ENCODE peak calls at places on chromosomes 3 and 15, in four cellular contexts. K is BE2C, F is foreskin fibroblast, N is colonic mucosa. C is an unnamed sample.

GRCh38 chr3:55488398-55489055 is 1.4 kb upstream of the WNT5A start:
- DNase-seq in K (no peak), F (peak), N (peak), C (peak)

GRCh38 chr15:57216288-57216687 is 160.0 kb upstream of the CGNL1 start:
- DNase-seq in K (no peak), F (peak), N (no peak), C (peak)

GRCh38 chr15:38205502-38206235 is 47.0 kb upstream of the SPRED1 start:
- DNase-seq in K (no peak), F (no peak), N (no peak), C (no peak)

GRCh38 chr3:13706451-13706850 is 157.5 kb downstream of the FBLN2 start:
- DNase-seq in K (no peak), F (no peak), N (no peak), C (no peak)

GRCh38 chr15:89964555-89964954 is 36.6 kb upstream of the ZNF710 start:
- DNase-seq in K (no peak), F (no peak), N (peak), C (no peak)

GRCh38 chr15:52481915-52482314 is 46.8 kb downstream of the MYO5A start:
- DNase-seq in K (no peak), F (peak), N (no peak), C (peak)

GRCh38 chr15:78075490-78076230 is 1.9 kb downstream of the TBC1D2B start:
- DNase-seq in K (peak), F (peak), N (peak), C (peak)

GRCh38 chr3:143896486-143896885 is 48.2 kb upstream of the SLC9A9 start:
- DNase-seq in K (no peak), F (peak), N (no peak), C (no peak)

GRCh38 chr15:78739996-78740903 is 71.0 kb downstream of the ADAMTS7 start:
- DNase-seq in K (peak), F (peak), N (peak), C (no peak)

GRCh38 chr3:10970306-10970979 is 22.1 kb upstream of the SLC6A1 start:
- DNase-seq in K (no peak), F (no peak), N (no peak), C (no peak)

GRCh38 chr15:24919446-24919845 is 35.3 kb upstream of the SNRPN start:
- DNase-seq in K (no peak), F (no peak), N (no peak), C (no peak)

GRCh38 chr3:163450684-163451083 is 1627.6 kb downstream of the SI start:
- DNase-seq in K (no peak), F (no peak), N (no peak), C (no peak)

GRCh38 chr15:31326729-31327673 is at the start of gene KLF13:
- DNase-seq in K (peak), F (peak), N (peak), C (peak)

GRCh38 chr3:144164352-144164751 is 192.7 kb downstream of the DIPK2A start:
- DNase-seq in K (no peak), F (no peak), N (no peak), C (no peak)

GRCh38 chr3:149703474-149703873 is 45.6 kb upstream of the WWTR1 start:
- DNase-seq in K (no peak), F (peak), N (no peak), C (no peak)

GRCh38 chr15:90641581-90642463 is 75.3 kb upstream of the BLM start:
- DNase-seq in K (no peak), F (no peak), N (no peak), C (no peak)

GRCh38 chr3:53169045-53169831 is 8.2 kb downstream of the PRKCD start:
- DNase-seq in K (peak), F (peak), N (no peak), C (no peak)
- TF ChIP-seq CTCF in K (no peak), F (no peak), N (no peak), C (no peak)

GRCh38 chr3:111106993-111107392 is 35.4 kb downstream of the NECTIN3 start:
- DNase-seq in K (no peak), F (no peak), N (no peak), C (no peak)
- H3K4me3 ChIP-seq in K (no peak), F (no peak), N (no peak), C (no peak)

GRCh38 chr3:5806192-5806591 is 618.7 kb downstream of the EDEM1 start:
- DNase-seq in K (no peak), F (no peak), N (no peak), C (peak)
- TF ChIP-seq CTCF in K (peak), F (no peak), N (no peak), C (peak)

DNA sequence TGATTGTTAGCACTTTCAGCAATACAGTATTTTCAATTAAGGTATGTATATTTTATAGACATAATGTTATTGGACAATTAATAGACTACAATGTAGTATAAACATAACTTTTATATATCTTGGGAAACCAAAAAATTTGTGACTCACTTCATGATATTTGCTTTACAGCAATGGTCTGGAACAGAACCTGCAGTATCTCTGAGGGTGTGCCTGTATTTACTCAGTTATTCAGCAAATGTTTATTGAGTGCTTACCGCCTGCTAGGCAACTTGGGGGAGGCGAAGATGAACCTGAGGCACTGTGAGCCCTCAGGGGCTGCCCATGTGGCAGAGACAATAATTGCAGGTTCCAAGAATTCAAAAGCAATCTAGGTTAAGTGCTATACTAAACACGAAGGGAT is 144.8 kb downstream of the GABRB3 start:
- DNase-seq in K (no peak), F (no peak), N (no peak), C (no peak)
- H3K4me3 ChIP-seq in K (no peak), F (no peak), N (no peak), C (no peak)

GRCh38 chr3:130242850-130243569 is 102.5 kb upstream of the COL6A5 start:
- DNase-seq in K (no peak), F (peak), N (no peak), C (no peak)
- TF ChIP-seq CTCF in K (peak), F (no peak), N (no peak), C (no peak)

GRCh38 chr15:66255293-66255676 is 1.7 kb upstream of the MEGF11 start:
- DNase-seq in K (no peak), F (no peak), N (no peak), C (no peak)
- H3K4me3 ChIP-seq in K (no peak), F (no peak), N (no peak), C (no peak)

GRCh38 chr15:95295311-95295710 is 1035.2 kb upstream of the NR2F2 start:
- DNase-seq in K (no peak), F (peak), N (no peak), C (no peak)
- TF ChIP-seq CTCF in K (no peak), F (no peak), N (no peak), C (no peak)

GRCh38 chr3:130345487-130346079 is at the start of gene COL6A5:
- DNase-seq in K (peak), F (no peak), N (no peak), C (peak)
- H3K4me3 ChIP-seq in K (peak), F (no peak), N (no peak), C (no peak)

C was measured in astrocyte of the spinal cord.